ENCODE peak calls at places on chromosomes 16 and 17, in eight cellular contexts. S is RWPE2; Z is GM23248; Q is esophagus muscularis mucosa; F is A549; X is naive thymus-derived CD4-positive, alpha-beta T cell; P is lower lobe of right lung; R is stomach. G is an unnamed sample.

GRCh38 chr17:44115585-44116415 is 7.6 kb downstream of the HDAC5 start:
- DNase-seq in S (no peak), Z (peak; percentile 66), Q (no peak), F (peak; percentile 81), X (no peak), P (no peak), R (no peak), G (peak; percentile 74)

GRCh38 chr16:67563708-67564468 is 1.6 kb downstream of the CTCF start:
- DNase-seq in S (no peak), Z (peak; percentile 86), Q (no peak), F (no peak), X (peak; percentile 30), P (peak; percentile 68), R (peak; percentile 46), G (no peak)

GRCh38 chr17:73042809-73043685 is 49.4 kb downstream of the SLC39A11 start:
- DNase-seq in S (no peak), Z (peak; percentile 65), Q (no peak), F (no peak), X (no peak), P (no peak), R (no peak), G (peak; percentile 15)

GRCh38 chr17:5561736-5562135 is 22.6 kb downstream of the NLRP1 start:
- DNase-seq in S (no peak), Z (no peak), Q (no peak), F (no peak), X (no peak), P (no peak), R (no peak), G (no peak)

GRCh38 chr17:48614904-48615211 is 234 bp downstream of the HOXB8 start:
- DNase-seq in S (no peak), Z (no peak), Q (no peak), F (no peak), X (no peak), P (no peak), R (no peak), G (no peak)

GRCh38 chr17:11144358-11145233 is 96.4 kb upstream of the SHISA6 start:
- DNase-seq in S (no peak), Z (peak; percentile 77), Q (no peak), F (peak; percentile 28), X (no peak), P (no peak), R (peak; percentile 68), G (no peak)

GRCh38 chr17:32610027-32610650 is 123.3 kb downstream of the CDK5R1 start:
- DNase-seq in S (no peak), Z (no peak), Q (no peak), F (no peak), X (no peak), P (no peak), R (no peak), G (no peak)

GRCh38 chr16:58462997-58463891 is 36.7 kb upstream of the NDRG4 start:
- DNase-seq in S (no peak), Z (peak; percentile 26), Q (no peak), F (no peak), X (no peak), P (no peak), R (no peak), G (peak; percentile 58)

GRCh38 chr17:9529033-9529748 is 46.4 kb downstream of the STX8 start:
- DNase-seq in S (no peak), Z (peak; percentile 63), Q (no peak), F (peak; percentile 21), X (no peak), P (no peak), R (no peak), G (no peak)

GRCh38 chr17:2122641-2123302 is 67.9 kb downstream of the HIC1 start:
- DNase-seq in S (no peak), Z (peak; percentile 14), Q (no peak), F (no peak), X (no peak), P (peak; percentile 86), R (peak; percentile 34), G (peak; percentile 19)

GRCh38 chr16:11796227-11797165 is 562 bp downstream of the ZC3H7A start:
- DNase-seq in S (peak; percentile 66), Z (peak; percentile 78), Q (peak; percentile 93), F (peak; percentile 50), X (no peak), P (peak; percentile 79), R (peak; percentile 62), G (peak; percentile 40)

GRCh38 chr17:65530985-65531507 is 30.4 kb downstream of the AXIN2 start:
- DNase-seq in S (no peak), Z (peak; percentile 54), Q (no peak), F (no peak), X (no peak), P (no peak), R (no peak), G (no peak)

GRCh38 chr16:27390157-27390556 is 11.8 kb upstream of the IL21R start:
- DNase-seq in S (no peak), Z (no peak), Q (no peak), F (no peak), X (no peak), P (no peak), R (no peak), G (no peak)

GRCh38 chr16:30144917-30145316 is 21.9 kb upstream of the MAPK3 start:
- DNase-seq in S (no peak), Z (no peak), Q (no peak), F (no peak), X (no peak), P (no peak), R (no peak), G (no peak)
- H3K4me3 ChIP-seq in S (no peak overlapping the region), Z (no peak overlapping the region), Q (no peak overlapping the region), F (no peak overlapping the region), X (no peak overlapping the region), P (no peak overlapping the region), R (no peak overlapping the region), G (no peak overlapping the region)

DNA sequence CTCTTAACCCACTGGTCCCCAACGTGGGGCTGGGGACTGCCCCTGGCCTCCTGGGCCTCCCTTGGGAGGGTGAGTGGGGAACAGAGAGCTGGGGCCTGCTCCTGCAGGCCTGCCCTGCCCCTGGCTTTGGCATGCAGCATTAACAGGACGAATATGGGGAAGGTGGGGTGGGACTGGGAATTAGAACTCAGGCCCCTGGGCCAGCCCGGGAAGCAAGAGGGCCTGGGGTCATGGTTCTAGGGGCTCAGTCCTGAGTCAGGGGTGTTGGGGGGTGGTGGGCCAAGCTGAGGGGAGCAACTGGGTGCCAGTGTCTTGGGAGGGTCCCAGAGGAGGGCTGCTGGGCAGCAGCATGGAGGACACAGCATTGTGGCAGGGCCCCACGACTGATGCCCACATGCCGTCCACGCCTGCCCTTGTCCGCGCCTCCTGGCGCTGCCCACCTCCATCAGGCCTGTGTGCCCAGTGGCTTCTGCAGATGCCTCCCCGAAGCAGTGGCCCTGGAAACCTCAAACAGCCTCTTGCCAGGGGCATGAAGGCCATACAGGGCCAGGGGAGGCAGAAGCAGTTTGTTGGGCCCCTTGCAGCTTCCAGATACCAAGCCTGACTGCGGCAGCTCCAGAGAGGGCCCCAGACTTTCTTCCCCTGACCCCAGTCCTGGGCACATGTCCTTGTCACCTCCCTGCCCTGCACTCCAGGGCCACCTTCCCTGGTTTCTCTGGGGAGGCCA is 4.8 kb downstream of the MAP2K3 start:
- DNase-seq in S (no peak), Z (peak; percentile 3), Q (no peak), F (no peak), X (no peak), P (no peak), R (no peak), G (no peak)
- H3K4me1 ChIP-seq in S (peaks cover 23% of the 10 kb centered on the region), Z (peaks cover 32% of the 10 kb centered on the region), Q (peaks cover 49% of the 10 kb centered on the region), F (peaks cover 34% of the 10 kb centered on the region), X (peaks cover 31% of the 10 kb centered on the region), P (peaks cover 36% of the 10 kb centered on the region), R (peaks cover 49% of the 10 kb centered on the region), G (no peaks in the 10 kb centered on the region)

GRCh38 chr16:35146723-35147458 is 1687.5 kb downstream of the TP53TG3F start:
- DNase-seq in S (no peak), Z (no peak), Q (peak; percentile 87), F (no peak), X (no peak), P (peak; percentile 22), R (no peak), G (no peak)

GRCh38 chr16:35144212-35144932 is 1685.0 kb downstream of the TP53TG3F start:
- DNase-seq in S (no peak), Z (no peak), Q (no peak), F (no peak), X (no peak), P (peak; percentile 13), R (no peak), G (no peak)

GRCh38 chr16:35147556-35148504 is 1688.4 kb downstream of the TP53TG3F start:
- DNase-seq in S (no peak), Z (no peak), Q (peak; percentile 83), F (no peak), X (no peak), P (peak; percentile 14), R (no peak), G (no peak)

GRCh38 chr16:35148748-35149147 is 1689.3 kb downstream of the TP53TG3F start:
- DNase-seq in S (no peak), Z (no peak), Q (no peak), F (no peak), X (no peak), P (no peak), R (no peak), G (no peak)

GRCh38 chr16:35146031-35146710 is 1686.8 kb downstream of the TP53TG3F start:
- DNase-seq in S (no peak), Z (no peak), Q (peak; percentile 79), F (no peak), X (no peak), P (peak; percentile 24), R (no peak), G (no peak)
- H3K9me3 ChIP-seq in S (peaks cover 7% of the 10 kb centered on the region), Z (no peaks in the 10 kb centered on the region), Q (no peaks in the 10 kb centered on the region), F (peaks cover 5% of the 10 kb centered on the region), X (no peaks in the 10 kb centered on the region), P (peaks cover 7% of the 10 kb centered on the region), R (peaks cover 90% of the 10 kb centered on the region), G (peaks cover 7% of the 10 kb centered on the region)

GRCh38 chr16:89922884-89923639 is at the start of gene TUBB3:
- DNase-seq in S (peak; percentile 78), Z (peak; percentile 94), Q (no peak), F (peak; percentile 94), X (no peak), P (peak; percentile 67), R (peak; percentile 69), G (peak; percentile 94)

GRCh38 chr16:89922477-89922883 is 662 bp upstream of the TUBB3 start:
- DNase-seq in S (peak; percentile 95), Z (peak; percentile 96), Q (no peak), F (peak; percentile 83), X (no peak), P (no peak), R (peak; percentile 50), G (peak; percentile 95)

GRCh38 chr16:89924925-89925307 is 1.8 kb downstream of the TUBB3 start:
- DNase-seq in S (no peak), Z (peak; percentile 22), Q (no peak), F (no peak), X (no peak), P (no peak), R (no peak), G (peak; percentile 70)

GRCh38 chr16:89924298-89924924 is 1.3 kb downstream of the TUBB3 start:
- DNase-seq in S (peak; percentile 58), Z (peak; percentile 78), Q (no peak), F (no peak), X (no peak), P (no peak), R (no peak), G (peak; percentile 68)

DNA sequence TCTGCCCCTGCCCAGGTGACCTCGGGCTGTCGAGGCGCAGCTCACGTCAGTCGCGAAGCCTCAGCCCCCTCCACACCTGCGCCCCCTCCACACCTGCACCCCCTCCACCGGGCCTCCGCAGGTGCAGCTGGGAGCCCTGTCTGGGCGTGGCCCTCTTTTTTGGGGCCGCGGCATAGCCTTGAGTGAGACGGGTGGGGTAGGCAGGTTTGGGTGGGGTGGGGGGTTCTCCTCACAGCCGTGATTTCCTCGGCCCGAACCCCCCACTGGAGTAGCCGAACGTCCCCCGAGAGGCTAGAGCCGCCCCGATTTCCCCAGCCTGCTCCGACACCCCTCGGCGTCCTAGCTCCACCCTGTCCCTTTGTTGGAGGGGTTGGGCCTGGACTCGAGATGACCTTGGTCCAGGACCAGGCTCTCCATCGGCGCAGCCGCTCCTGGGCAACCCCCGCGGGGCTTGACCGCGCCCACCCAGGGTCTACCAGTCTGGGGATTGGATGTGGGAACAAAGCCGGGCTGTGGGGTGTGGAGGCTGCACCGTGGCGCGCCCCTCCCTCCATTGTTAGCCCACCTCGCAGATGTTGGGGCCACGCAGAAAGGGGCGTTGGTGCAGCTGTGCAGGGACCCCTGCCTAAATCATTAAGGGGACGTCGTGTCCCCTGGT is 627 bp downstream of the TUBB3 start:
- DNase-seq in S (peak; percentile 74), Z (peak; percentile 50), Q (no peak), F (no peak), X (no peak), P (no peak), R (no peak), G (peak; percentile 75)
- H3K4me3 ChIP-seq in S (peak overlapping the region; percentile 58), Z (peak overlapping the region; percentile 89), Q (peak overlapping the region; percentile 59), F (peak overlapping the region; percentile 83), X (no peak overlapping the region), P (peak overlapping the region; percentile 60), R (peak overlapping the region; percentile 59), G (peak overlapping the region; percentile 90)